ENCODE peak calls at places on chromosomes 2 and 18, in ten cellular contexts. O is stimulated activated CD4-positive, alpha-beta T cell treated with anti-CD3 and anti-CD28 coated beads, Interleukin-1b, Interleukin-23, amount 100 ng/mL, for 1 hour; M is DND-41; Z is caudate nucleus; D is activated gamma-delta T cell treated with Interleukin-2 at 50 U/mL for 16 hours; A is NCI-H82; W is NCI-H187 treated with DMSO at 0.1 percent for 48 hours; E is EL; K is NCI-H2081 treated with DMSO at 0.1 percent for 48 hours; G is sciatic nerve. R is an unnamed sample.

GRCh38 chr2:138023298-138023697 is 59.0 kb downstream of the HNMT start:
- DNase-seq in O (no peak), M (no peak), Z (no peak), D (no peak), A (peak), W (no peak), E (no peak), K (no peak), G (no peak), R (no peak)

GRCh38 chr18:11857177-11857887 is 6.1 kb downstream of the CHMP1B start:
- DNase-seq in O (no peak), M (no peak), Z (peak), D (no peak), A (peak), W (no peak), E (peak), K (no peak), G (no peak), R (no peak)

GRCh38 chr2:234496835-234497591 is at the start of gene ARL4C:
- DNase-seq in O (no peak), M (peak), Z (peak), D (peak), A (peak), W (no peak), E (peak), K (no peak), G (peak), R (peak)

GRCh38 chr2:202007015-202008011 is 26.3 kb upstream of the FZD7 start:
- DNase-seq in O (no peak), M (no peak), Z (no peak), D (no peak), A (no peak), W (no peak), E (no peak), K (no peak), G (no peak), R (no peak)

GRCh38 chr18:58865714-58866113 is 1.0 kb downstream of the ZNF532 start:
- DNase-seq in O (no peak), M (no peak), Z (no peak), D (no peak), A (peak), W (no peak), E (no peak), K (no peak), G (no peak), R (no peak)

GRCh38 chr2:85997016-85997970 is 108.4 kb downstream of the POLR1A start:
- DNase-seq in O (no peak), M (no peak), Z (peak), D (no peak), A (no peak), W (no peak), E (peak), K (no peak), G (peak), R (no peak)

GRCh38 chr18:13291299-13291698 is 72.7 kb downstream of the LDLRAD4 start:
- DNase-seq in O (no peak), M (no peak), Z (no peak), D (no peak), A (no peak), W (no peak), E (no peak), K (no peak), G (no peak), R (peak)

GRCh38 chr2:206611191-206611590 is 31.1 kb upstream of the FAM237A start:
- DNase-seq in O (no peak), M (no peak), Z (no peak), D (no peak), A (no peak), W (no peak), E (peak), K (no peak), G (no peak), R (no peak)

GRCh38 chr2:197270601-197271000 is 40.0 kb downstream of the ANKRD44 start:
- DNase-seq in O (no peak), M (no peak), Z (no peak), D (no peak), A (no peak), W (no peak), E (no peak), K (no peak), G (no peak), R (no peak)

GRCh38 chr2:3329491-3329890 is 48.1 kb downstream of the EIPR1 start:
- DNase-seq in O (no peak), M (no peak), Z (no peak), D (no peak), A (no peak), W (no peak), E (no peak), K (no peak), G (no peak), R (peak)